ENCODE peak calls at places on chromosomes 5 and 9, in eight cellular contexts. X is posterior cingulate gyrus; Q is SJSA1; A is NCI-H2171 treated with DMSO at 0.1 percent for 48 hours; P is stimulated activated CD8-positive, alpha-beta memory T cell treated with anti-CD3 and anti-CD28 coated beads, Interleukin-2, amount 100 ng/mL, for 1 hour; M is activated CD4-positive, alpha-beta T cell treated with anti-CD3 and anti-CD28 coated beads, Interleukin-2, amount 50 U/mL, for 48 hours; I is choroid plexus epithelial cell; J is astrocyte of the cerebellum. T is an unnamed sample.

GRCh38 chr9:29349050-29349449 is 1775.8 kb upstream of the C9orf72 start:
- DNase-seq in X (no peak), Q (no peak), A (no peak), P (no peak), M (no peak), I (peak; percentile 33), J (no peak), T (no peak)

GRCh38 chr5:117454716-117455212 is 880.1 kb upstream of the SEMA6A start:
- DNase-seq in X (peak; percentile 24), Q (peak; percentile 24), A (peak; percentile 2), P (no peak), M (peak; percentile 41), I (peak; percentile 17), J (no peak), T (peak; percentile 6)

GRCh38 chr5:74625742-74626241 is 14.7 kb downstream of the ENC1 start:
- DNase-seq in X (no peak), Q (peak; percentile 53), A (peak; percentile 64), P (no peak), M (no peak), I (peak; percentile 65), J (peak; percentile 88), T (no peak)

GRCh38 chr9:4262735-4263141 is 37.1 kb downstream of the GLIS3 start:
- DNase-seq in X (no peak), Q (peak; percentile 78), A (peak; percentile 71), P (no peak), M (no peak), I (peak; percentile 93), J (peak; percentile 81), T (no peak)

GRCh38 chr5:10509593-10509992 is 54.3 kb upstream of the ANKRD33B start:
- DNase-seq in X (no peak), Q (no peak), A (peak; percentile 94), P (no peak), M (no peak), I (no peak), J (no peak), T (no peak)

GRCh38 chr9:96391021-96391765 is 7.7 kb upstream of the SLC35D2 start:
- DNase-seq in X (no peak), Q (peak; percentile 41), A (no peak), P (no peak), M (no peak), I (peak; percentile 58), J (no peak), T (no peak)

GRCh38 chr5:111968459-111968858 is 211.5 kb upstream of the NREP start:
- DNase-seq in X (no peak), Q (no peak), A (no peak), P (no peak), M (no peak), I (no peak), J (no peak), T (no peak)

GRCh38 chr9:33143241-33143642 is 23.9 kb downstream of the B4GALT1 start:
- DNase-seq in X (no peak), Q (no peak), A (no peak), P (no peak), M (no peak), I (peak; percentile 89), J (no peak), T (no peak)

GRCh38 chr5:180352976-180353225 is 235 bp downstream of the GFPT2 start:
- DNase-seq in X (no peak), Q (peak; percentile 85), A (no peak), P (no peak), M (peak; percentile 12), I (no peak), J (no peak), T (no peak)

GRCh38 chr5:146484714-146485391 is 31.1 kb downstream of the GPR151 start:
- DNase-seq in X (no peak), Q (no peak), A (no peak), P (no peak), M (no peak), I (no peak), J (no peak), T (no peak)

GRCh38 chr9:68793605-68794343 is 88.7 kb downstream of the PIP5K1B start:
- DNase-seq in X (no peak), Q (no peak), A (no peak), P (no peak), M (no peak), I (no peak), J (no peak), T (no peak)

GRCh38 chr9:101400120-101400519 is 1.5 kb downstream of the ZNF189 start:
- DNase-seq in X (no peak), Q (no peak), A (no peak), P (no peak), M (peak; percentile 4), I (peak; percentile 46), J (no peak), T (no peak)

GRCh38 chr9:125343518-125344284 is 82.1 kb downstream of the GAPVD1 start:
- DNase-seq in X (no peak), Q (no peak), A (no peak), P (no peak), M (no peak), I (peak; percentile 87), J (peak; percentile 37), T (no peak)

GRCh38 chr9:36222449-36222848 is 31.7 kb downstream of the CLTA start:
- DNase-seq in X (no peak), Q (no peak), A (no peak), P (no peak), M (no peak), I (peak; percentile 42), J (no peak), T (no peak)

GRCh38 chr5:14281746-14282181 is 138.6 kb downstream of the TRIO start:
- DNase-seq in X (no peak), Q (no peak), A (no peak), P (no peak), M (peak; percentile 5), I (no peak), J (no peak), T (no peak)

GRCh38 chr9:120531683-120532300 is 48.2 kb downstream of the CDK5RAP2 start:
- DNase-seq in X (no peak), Q (peak; percentile 21), A (peak; percentile 72), P (no peak), M (no peak), I (peak; percentile 68), J (peak; percentile 19), T (no peak)

GRCh38 chr9:133105461-133105770 is 15.6 kb downstream of the RALGDS start:
- DNase-seq in X (no peak), Q (no peak), A (no peak), P (no peak), M (no peak), I (no peak), J (no peak), T (no peak)

GRCh38 chr5:142319105-142319504 is 5.7 kb downstream of the SPRY4 start:
- DNase-seq in X (no peak), Q (no peak), A (no peak), P (no peak), M (no peak), I (peak; percentile 58), J (no peak), T (no peak)

GRCh38 chr5:133531178-133531577 is 81.2 kb downstream of the FSTL4 start:
- DNase-seq in X (no peak), Q (no peak), A (no peak), P (no peak), M (peak; percentile 3), I (no peak), J (no peak), T (no peak)

GRCh38 chr5:55218966-55219365 is 8.1 kb downstream of the MCIDAS start:
- DNase-seq in X (no peak), Q (no peak), A (peak; percentile 93), P (no peak), M (no peak), I (no peak), J (no peak), T (no peak)

GRCh38 chr5:167488371-167488770 is 803.1 kb upstream of the WWC1 start:
- DNase-seq in X (no peak), Q (no peak), A (no peak), P (no peak), M (no peak), I (no peak), J (no peak), T (no peak)

GRCh38 chr5:151096001-151096373 is 15.2 kb upstream of the TNIP1 start:
- DNase-seq in X (no peak), Q (no peak), A (no peak), P (no peak), M (no peak), I (no peak), J (no peak), T (no peak)

GRCh38 chr5:59496524-59497134 is 396.9 kb downstream of the PDE4D start:
- DNase-seq in X (no peak), Q (no peak), A (no peak), P (no peak), M (no peak), I (peak; percentile 36), J (no peak), T (no peak)

GRCh38 chr9:132973713-132974112 is 4.8 kb upstream of the GFI1B start:
- DNase-seq in X (no peak), Q (no peak), A (no peak), P (no peak), M (peak; percentile 13), I (peak; percentile 39), J (no peak), T (no peak)

T was measured in activated T-helper 1 cell treated with anti-CD3 and anti-CD28 coated beads, Interleukin-2, amount 50 U/mL, for 16 hours.